ENCODE peak calls at places on chromosomes 2 and 18, in four cellular contexts. B, S, I and L are unnamed samples.
A peak's percentile ranks its signal among the peaks of the same experiment; 100 is the strongest.

GRCh38 chr2:54954158-54954557 is 96.1 kb downstream of the RTN4 start:
- DNase-seq in I (no peak), B (no peak), S (no peak), L (no peak)

GRCh38 chr18:48892146-48892855 is 58.5 kb downstream of the SMAD7 start:
- DNase-seq in I (no peak), B (no peak), S (no peak), L (peak; percentile 46)

GRCh38 chr2:199751480-199751879 is 99.5 kb downstream of the FTCDNL1 start:
- DNase-seq in B (no peak), S (no peak), I (peak; percentile 38), L (no peak)

GRCh38 chr2:149832256-149832655 is 244.7 kb upstream of the MMADHC start:
- DNase-seq in B (no peak), I (no peak), S (no peak), L (no peak)

GRCh38 chr2:187577310-187577709 is 23.1 kb upstream of the TFPI start:
- DNase-seq in B (no peak), S (no peak), I (no peak), L (no peak)

GRCh38 chr2:111071480-111072143 is 49.1 kb upstream of the BCL2L11 start:
- DNase-seq in B (peak; percentile 35), S (no peak), I (no peak), L (peak; percentile 38)

GRCh38 chr18:49731860-49732311 is 81.4 kb downstream of the ACAA2 start:
- DNase-seq in I (no peak), S (no peak), B (no peak), L (peak; percentile 65)

GRCh38 chr2:102668171-102668570 is 48.8 kb downstream of the SLC9A2 start:
- DNase-seq in I (no peak), S (no peak), B (no peak), L (no peak)

GRCh38 chr2:202098336-202098735 is 25.3 kb downstream of the KIAA2012 start:
- DNase-seq in B (no peak), S (no peak), I (no peak), L (no peak)

GRCh38 chr18:23664674-23665073 is 2.0 kb upstream of the ANKRD29 start:
- DNase-seq in B (no peak), S (no peak), I (no peak), L (no peak)

GRCh38 chr2:66601624-66602023 is 166.7 kb downstream of the MEIS1 start:
- DNase-seq in S (no peak), B (no peak), I (no peak), L (no peak)

GRCh38 chr2:187580462-187581124 is 26.4 kb upstream of the TFPI start:
- DNase-seq in S (no peak), B (no peak), I (no peak), L (no peak)

GRCh38 chr2:219309278-219309677 is at the start of gene PTPRN:
- DNase-seq in S (no peak), B (peak; percentile 42), I (no peak), L (no peak)

GRCh38 chr2:85718885-85719487 is 24.8 kb downstream of the GNLY start:
- DNase-seq in S (no peak), B (peak; percentile 40), I (no peak), L (no peak)

GRCh38 chr2:3759766-3760165 is 56.4 kb downstream of the DCDC2C start:
- DNase-seq in S (no peak), I (no peak), B (no peak), L (no peak)

GRCh38 chr2:8059794-8060193 is 622.1 kb upstream of the ID2 start:
- DNase-seq in B (no peak), S (no peak), I (no peak), L (no peak)

GRCh38 chr2:48400553-48401179 is 129.3 kb upstream of the STON1 start:
- DNase-seq in B (no peak), I (no peak), S (no peak), L (no peak)

GRCh38 chr18:23113576-23113975 is 21.7 kb upstream of the CABLES1 start:
- DNase-seq in S (no peak), B (no peak), I (no peak), L (no peak)

GRCh38 chr2:240395448-240395847 is 40.0 kb upstream of the GPC1 start:
- DNase-seq in I (no peak), S (no peak), B (peak; percentile 0), L (no peak)

GRCh38 chr2:164840930-164841718 is 499 bp downstream of the COBLL1 start:
- DNase-seq in I (peak; percentile 87), B (peak; percentile 90), S (peak; percentile 83), L (peak; percentile 72)

DNA sequence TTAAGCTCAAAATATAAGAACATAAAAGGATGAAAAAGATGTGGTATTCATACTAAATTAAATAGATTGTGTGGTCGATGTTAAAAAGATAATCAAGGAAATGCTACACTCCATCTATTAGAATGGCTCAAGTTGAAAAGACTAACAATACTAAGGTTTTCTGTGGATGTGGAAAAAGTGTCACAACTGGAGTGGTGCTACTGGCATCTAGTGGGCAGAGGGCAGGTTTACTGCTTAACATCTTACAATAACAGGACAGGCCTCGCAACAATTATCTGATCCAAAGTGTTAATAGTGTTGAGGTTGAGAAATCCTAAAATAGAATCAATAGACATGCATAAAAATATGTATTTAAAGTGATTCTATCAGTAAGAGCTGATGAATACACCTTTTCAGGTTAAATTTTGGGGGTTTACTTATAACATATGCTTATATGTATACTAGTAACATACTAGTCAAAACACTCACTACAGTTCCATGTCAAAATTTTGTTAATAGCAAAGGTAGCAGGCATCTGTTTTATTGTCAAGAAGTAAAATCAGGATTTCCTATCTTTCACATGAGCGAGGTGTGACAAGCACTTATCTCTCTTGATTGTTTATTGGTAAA is 91.5 kb upstream of the TMEFF2 start:
- DNase-seq in B (no peak), I (no peak), S (no peak), L (no peak)
- TF ChIP-seq CTCF in B (no peak), I (no peak), S (peak; percentile 3), L (no peak)

GRCh38 chr2:128465246-128466170 is 146.8 kb upstream of the HS6ST1 start:
- DNase-seq in S (no peak), I (no peak), B (no peak), L (no peak)

GRCh38 chr2:128466377-128467175 is 147.9 kb upstream of the HS6ST1 start:
- DNase-seq in S (peak; percentile 76), B (no peak), I (peak; percentile 40), L (peak; percentile 86)

GRCh38 chr2:128469203-128469602 is 150.5 kb upstream of the HS6ST1 start:
- DNase-seq in B (no peak), S (no peak), I (no peak), L (no peak)

GRCh38 chr2:128468186-128468585 is 149.5 kb upstream of the HS6ST1 start:
- DNase-seq in B (no peak), I (no peak), S (no peak), L (no peak)

GRCh38 chr2:128467321-128467901 is 148.7 kb upstream of the HS6ST1 start:
- DNase-seq in B (no peak), I (no peak), S (peak; percentile 71), L (no peak)
- H3K9me3 ChIP-seq in B (peaks cover 27% of the 10 kb centered on the region), I (no peaks in the 10 kb centered on the region), S (no peaks in the 10 kb centered on the region), L (no peaks in the 10 kb centered on the region)

GRCh38 chr2:230657906-230658305 is 54.7 kb upstream of the CAB39 start:
- DNase-seq in S (no peak), I (no peak), B (no peak), L (no peak)
- H3K4me1 ChIP-seq in S (peaks cover 61% of the 10 kb centered on the region), I (no peaks in the 10 kb centered on the region), B (no peaks in the 10 kb centered on the region), L (no peaks in the 10 kb centered on the region)

DNA sequence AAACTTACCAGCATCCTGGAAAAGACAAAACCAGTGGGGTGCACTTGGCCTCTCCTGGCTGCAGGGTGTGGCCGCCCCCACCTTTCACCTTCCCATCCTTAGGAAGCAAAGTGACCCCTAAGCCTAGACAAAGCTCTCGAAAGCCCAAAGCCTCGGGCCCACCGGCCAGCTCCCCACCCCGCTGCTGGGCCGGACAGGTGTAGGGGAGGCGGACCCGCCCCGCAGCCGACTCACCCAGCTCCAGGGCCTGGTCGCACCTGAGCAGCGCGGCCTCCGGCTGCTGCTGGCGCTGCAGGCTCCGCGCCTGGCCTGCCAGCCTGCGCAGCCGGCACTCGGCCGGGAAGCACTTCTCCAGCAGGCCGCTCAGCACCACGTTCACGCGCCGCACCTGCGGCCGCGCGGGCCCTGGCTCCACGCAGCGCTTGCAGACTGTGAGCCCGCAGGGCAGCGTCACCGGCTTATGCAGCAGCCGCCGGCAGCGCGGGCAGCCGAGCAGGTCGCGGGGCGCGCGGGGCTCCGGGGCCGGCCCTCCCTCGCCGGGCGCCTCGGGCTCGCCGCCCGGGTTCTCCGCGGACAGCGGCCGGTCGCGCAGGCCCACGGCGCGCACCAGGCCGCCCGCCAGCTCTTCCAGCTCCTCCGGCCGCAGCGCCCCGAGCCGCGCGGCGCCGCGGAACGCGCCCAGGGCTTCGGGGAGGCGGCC is 970 bp downstream of the LONRF2 start:
- DNase-seq in I (peak; percentile 76), B (peak; percentile 74), S (peak; percentile 31), L (peak; percentile 26)
- TF ChIP-seq CTCF in I (peak; percentile 28), B (peak; percentile 69), S (peak; percentile 36), L (no peak)

GRCh38 chr2:207215300-207215699 is 49.6 kb upstream of the KLF7 start:
- DNase-seq in I (no peak), S (no peak), B (no peak), L (no peak)

GRCh38 chr2:207219716-207220414 is 54.1 kb upstream of the KLF7 start:
- DNase-seq in I (no peak), S (no peak), B (no peak), L (no peak)

GRCh38 chr2:207216454-207216853 is 50.7 kb upstream of the KLF7 start:
- DNase-seq in I (no peak), S (no peak), B (no peak), L (no peak)

GRCh38 chr2:207219036-207219435 is 53.3 kb upstream of the KLF7 start:
- DNase-seq in S (no peak), B (no peak), I (no peak), L (no peak)

DNA sequence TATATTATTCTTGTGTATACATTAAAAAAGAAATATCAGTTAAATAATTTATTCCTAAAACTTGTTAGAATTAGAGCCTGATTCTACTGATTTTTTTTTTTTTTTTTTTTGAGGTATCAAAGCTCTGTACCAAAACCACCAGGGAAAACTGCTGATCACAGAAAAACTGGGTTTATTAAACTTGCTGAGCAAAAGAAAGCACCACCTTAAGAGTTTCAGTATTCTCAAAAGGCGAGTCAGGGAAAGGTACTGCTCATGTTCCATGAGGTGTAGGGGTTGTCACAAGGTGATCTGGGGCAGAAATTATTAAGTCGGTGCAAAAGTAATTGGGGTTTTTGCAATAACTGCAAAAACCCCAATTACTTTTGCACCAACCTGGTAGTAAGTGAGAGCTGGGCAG is 51.7 kb upstream of the KLF7 start:
- DNase-seq in B (no peak), S (no peak), I (no peak), L (no peak)
- H3K9me3 ChIP-seq in B (no peaks in the 10 kb centered on the region), S (no peaks in the 10 kb centered on the region), I (no peaks in the 10 kb centered on the region), L (no peaks in the 10 kb centered on the region)

GRCh38 chr2:62529758-62530157 is 23.8 kb upstream of the TMEM17 start:
- DNase-seq in S (no peak), I (no peak), B (no peak), L (no peak)
- H3K4me1 ChIP-seq in S (no peaks in the 10 kb centered on the region), I (peaks cover 6% of the 10 kb centered on the region), B (peaks cover 29% of the 10 kb centered on the region), L (no peaks in the 10 kb centered on the region)